ENCODE peak calls at places on chromosomes 7 and 10, in nine cellular contexts. Z is epithelial cell of proximal tubule, P is psoas muscle, S is progenitor cell of endocrine pancreas, O is fibroblast of pulmonary artery, W is spleen, T is astrocyte of the spinal cord, J is nephron progenitor cell, N is HCT116. G is an unnamed sample.

GRCh38 chr10:94546616-94547175 is 1.1 kb downstream of the HELLS start:
- DNase-seq in Z (no peak), O (peak), W (no peak), S (no peak), T (peak), J (no peak), N (no peak), P (no peak), G (peak)

GRCh38 chr10:103838851-103839512 is 16.4 kb downstream of the SH3PXD2A start:
- DNase-seq in O (no peak), Z (no peak), T (no peak), S (no peak), P (no peak), J (no peak), W (no peak), N (no peak), G (no peak)

GRCh38 chr10:43188702-43189101 is 50.5 kb downstream of the CSGALNACT2 start:
- DNase-seq in T (no peak), S (no peak), J (no peak), P (no peak), N (no peak), O (peak), W (no peak), Z (no peak), G (no peak)

GRCh38 chr10:650691-651615 is 38.5 kb downstream of the DIP2C start:
- DNase-seq in O (no peak), S (no peak), N (no peak), Z (no peak), W (no peak), J (no peak), P (no peak), T (no peak), G (no peak)

GRCh38 chr7:18555120-18555519 is 59.6 kb downstream of the HDAC9 start:
- DNase-seq in Z (no peak), T (peak), J (no peak), P (no peak), W (no peak), S (no peak), N (no peak), O (peak), G (no peak)

GRCh38 chr7:110590415-110590814 is 500.5 kb upstream of the LRRN3 start:
- DNase-seq in O (no peak), P (no peak), N (no peak), J (no peak), Z (no peak), W (no peak), S (no peak), T (no peak), G (no peak)

GRCh38 chr7:113797420-113797995 is 121.3 kb downstream of the PPP1R3A start:
- DNase-seq in Z (no peak), J (no peak), O (no peak), P (no peak), S (no peak), W (no peak), N (no peak), T (peak), G (no peak)

GRCh38 chr7:140059288-140060242 is 3.2 kb downstream of the PARP12 start:
- DNase-seq in N (peak), Z (peak), W (no peak), O (peak), J (no peak), P (no peak), T (peak), S (no peak), G (peak)

GRCh38 chr10:54622017-54622416 is 179.0 kb downstream of the PCDH15 start:
- DNase-seq in N (no peak), Z (no peak), O (no peak), S (no peak), P (no peak), T (no peak), J (no peak), W (no peak), G (no peak)

GRCh38 chr7:128922496-128923410 is 12.2 kb upstream of the KCP start:
- DNase-seq in O (no peak), S (no peak), T (no peak), N (no peak), Z (no peak), J (no peak), W (peak), P (peak), G (no peak)

GRCh38 chr10:48634198-48634983 is 29.5 kb upstream of the ARHGAP22 start:
- DNase-seq in N (no peak), S (no peak), O (peak), W (peak), T (peak), P (peak), J (no peak), Z (no peak), G (peak)

GRCh38 chr7:157565201-157565626 is 228.4 kb downstream of the DNAJB6 start:
- DNase-seq in W (peak), N (peak), J (no peak), Z (no peak), T (no peak), P (no peak), O (peak), S (no peak), G (peak)

GRCh38 chr10:31274310-31274709 is 44.7 kb upstream of the ZEB1 start:
- DNase-seq in S (no peak), Z (no peak), N (no peak), P (no peak), O (peak), T (no peak), J (no peak), W (no peak), G (peak)

GRCh38 chr7:34454381-34454780 is 203.6 kb upstream of the NPSR1 start:
- DNase-seq in J (no peak), T (no peak), W (no peak), S (no peak), N (no peak), O (no peak), Z (no peak), P (no peak), G (no peak)

GRCh38 chr10:96512997-96513685 is 585 bp downstream of the TLL2 start:
- DNase-seq in T (peak), Z (no peak), P (no peak), O (peak), N (no peak), S (peak), W (no peak), J (no peak), G (no peak)

GRCh38 chr7:120695848-120696247 is 162.1 kb downstream of the TSPAN12 start:
- DNase-seq in J (no peak), N (no peak), P (no peak), O (no peak), Z (no peak), T (no peak), W (no peak), S (no peak), G (no peak)

GRCh38 chr10:78700413-78700812 is 368.4 kb upstream of the ZMIZ1 start:
- DNase-seq in N (no peak), P (no peak), W (no peak), Z (no peak), J (no peak), O (peak), T (peak), S (no peak), G (peak)

GRCh38 chr10:47458466-47459154 is 25.3 kb downstream of the ANXA8 start:
- DNase-seq in Z (peak), P (no peak), W (no peak), S (no peak), O (peak), J (no peak), N (no peak), T (peak), G (peak)

GRCh38 chr7:108200326-108200725 is 70.2 kb upstream of the LAMB4 start:
- DNase-seq in T (no peak), J (no peak), Z (no peak), O (no peak), S (no peak), N (no peak), W (no peak), P (no peak), G (no peak)

DNA sequence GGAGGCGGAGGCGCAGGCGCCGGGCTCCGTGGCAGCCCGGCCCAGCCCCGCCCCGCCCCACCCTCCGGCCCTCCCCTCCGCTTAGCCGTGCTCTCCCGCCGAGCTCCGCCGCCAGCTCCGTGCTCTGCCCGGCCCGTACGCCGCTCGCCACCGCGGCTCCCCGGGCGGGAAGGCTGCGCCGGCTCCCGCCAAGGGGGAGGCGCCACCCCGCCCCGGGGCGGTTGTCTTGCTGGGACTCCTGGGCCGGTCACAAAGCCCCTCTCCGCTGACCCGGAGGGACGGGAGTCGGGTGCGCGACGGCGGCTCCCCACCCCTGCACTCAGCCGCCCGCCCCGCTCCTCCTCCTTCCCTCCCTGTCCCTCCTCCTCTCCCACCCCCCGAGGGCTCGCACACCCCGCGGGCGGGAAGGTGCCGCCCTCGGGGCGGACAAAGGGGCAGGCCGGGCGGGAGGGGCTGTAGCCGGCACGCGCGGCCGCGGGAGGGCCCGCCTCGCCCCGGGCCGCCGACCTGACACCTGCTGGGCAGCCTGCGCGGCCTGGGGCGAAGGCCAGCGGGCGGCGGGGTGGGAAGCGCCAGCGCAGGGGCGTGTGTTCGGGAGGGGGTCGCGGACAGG is 11.5 kb upstream of the SP8 start:
- DNase-seq in P (no peak), T (no peak), W (peak), Z (no peak), O (no peak), S (no peak), J (peak), N (peak), G (peak)
- TF ChIP-seq CTCF in P (no peak), T (no peak), W (no peak), Z (no peak), O (no peak), S (peak), J (no peak), N (no peak), G (no peak)

GRCh38 chr7:141975806-141976523 is 2.4 kb upstream of the TAS2R38 start:
- DNase-seq in S (peak), T (peak), W (peak), N (peak), J (peak), P (peak), O (peak), Z (no peak), G (peak)
- TF ChIP-seq CTCF in S (peak), T (peak), W (peak), N (peak), J (peak), P (peak), O (peak), Z (peak), G (peak)

DNA sequence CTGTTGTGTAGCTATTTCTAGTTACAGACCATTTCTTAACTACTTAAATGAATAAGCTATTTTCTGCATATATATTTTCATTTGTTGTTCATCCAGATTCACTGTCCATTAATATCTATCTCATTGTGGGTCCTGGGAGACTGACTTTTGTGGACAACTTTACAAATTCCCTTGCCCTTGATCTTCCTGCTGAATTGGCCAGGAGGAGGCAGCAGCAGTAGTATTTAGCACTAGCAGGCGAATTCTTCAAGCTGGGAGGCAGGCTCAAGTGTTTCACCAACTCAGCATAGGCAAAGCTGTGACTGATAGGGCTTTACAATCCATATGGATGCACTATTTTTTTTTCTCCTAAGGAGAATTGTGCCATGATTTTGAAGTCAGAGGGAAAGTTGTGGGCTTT is 461.0 kb upstream of the NRG3 start:
- DNase-seq in N (no peak), S (peak), P (no peak), Z (no peak), T (no peak), O (no peak), J (peak), W (no peak), G (peak)
- TF ChIP-seq CTCF in N (no peak), S (peak), P (no peak), Z (peak), T (no peak), O (no peak), J (peak), W (no peak), G (peak)

GRCh38 chr7:111763221-111763791 is 201.0 kb upstream of the IMMP2L start:
- DNase-seq in Z (no peak), J (peak), S (no peak), N (peak), T (peak), W (no peak), P (no peak), O (peak), G (peak)
- TF ChIP-seq CTCF in Z (peak), J (peak), S (peak), N (peak), T (peak), W (peak), P (peak), O (peak), G (peak)

GRCh38 chr10:100562806-100563293 is 27.1 kb downstream of the HIF1AN start:
- DNase-seq in S (no peak), O (peak), N (no peak), P (no peak), T (peak), Z (peak), W (no peak), J (peak), G (peak)
- TF ChIP-seq CTCF in S (peak), O (peak), N (peak), P (no peak), T (peak), Z (peak), W (no peak), J (peak), G (peak)

GRCh38 chr7:52260046-52260665 is 775.3 kb upstream of the POM121L12 start:
- DNase-seq in T (no peak), P (no peak), O (no peak), S (no peak), W (no peak), N (no peak), J (no peak), Z (no peak), G (peak)
- TF ChIP-seq CTCF in T (no peak), P (no peak), O (no peak), S (peak), W (no peak), N (no peak), J (no peak), Z (peak), G (no peak)

DNA sequence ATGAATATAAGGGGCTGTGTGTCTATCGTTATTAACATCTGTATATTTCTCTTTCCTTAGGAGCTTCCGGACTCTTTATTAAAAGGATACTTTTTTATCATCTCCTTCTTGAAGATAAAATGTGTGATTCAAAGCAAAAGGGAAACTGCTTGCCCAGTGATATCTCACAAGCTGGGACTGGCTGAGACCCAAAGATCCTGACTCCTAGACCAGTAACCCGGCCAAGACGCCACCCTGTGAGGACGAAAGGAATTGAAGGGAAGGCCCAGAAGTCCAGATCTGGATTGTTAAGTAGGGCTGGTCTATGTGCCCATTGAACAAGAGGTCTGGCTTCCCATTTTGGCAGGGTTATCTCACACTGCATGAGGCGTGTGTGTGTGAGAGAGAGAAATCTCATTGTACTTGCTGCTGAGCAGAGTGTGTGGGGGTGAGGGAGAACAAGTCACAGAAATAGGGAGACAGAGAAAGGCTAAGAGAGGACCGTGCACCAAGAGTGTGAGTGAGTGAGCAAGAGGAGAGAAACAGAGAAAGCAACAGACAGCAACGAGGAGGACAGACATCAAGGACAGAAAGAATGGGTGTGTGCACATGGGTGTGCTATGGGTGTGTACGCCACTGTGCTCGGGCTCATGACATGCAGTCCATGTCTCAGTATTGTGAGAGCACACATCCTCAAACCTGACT is 75.4 kb downstream of the PLXNA4 start:
- DNase-seq in T (peak), N (no peak), Z (peak), J (no peak), O (peak), P (peak), S (no peak), W (peak), G (peak)
- TF ChIP-seq CTCF in T (peak), N (peak), Z (peak), J (no peak), O (peak), P (peak), S (peak), W (peak), G (no peak)

DNA sequence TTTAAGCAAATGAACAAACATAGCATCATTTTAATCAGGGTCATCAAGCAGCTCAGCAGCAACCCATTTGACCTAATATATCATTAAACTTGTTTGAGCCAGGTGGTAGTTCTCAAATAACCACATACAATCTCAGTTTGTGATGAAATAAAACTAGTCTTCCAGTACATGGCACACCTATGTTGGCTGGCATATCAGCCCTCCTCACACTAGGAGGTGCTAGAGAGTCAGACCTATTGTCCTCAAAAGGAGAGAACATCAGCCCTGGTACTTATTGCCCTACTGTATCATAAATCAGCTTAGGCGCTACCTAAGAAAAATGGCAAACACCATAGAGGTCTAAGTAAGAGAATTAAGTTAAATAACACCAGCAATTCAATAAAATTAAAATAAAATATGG is 81.7 kb downstream of the CABCOCO1 start:
- DNase-seq in T (no peak), P (no peak), Z (no peak), S (no peak), N (no peak), W (no peak), J (no peak), O (no peak), G (no peak)
- TF ChIP-seq CTCF in T (peak), P (no peak), Z (peak), S (peak), N (peak), W (no peak), J (peak), O (peak), G (peak)

DNA sequence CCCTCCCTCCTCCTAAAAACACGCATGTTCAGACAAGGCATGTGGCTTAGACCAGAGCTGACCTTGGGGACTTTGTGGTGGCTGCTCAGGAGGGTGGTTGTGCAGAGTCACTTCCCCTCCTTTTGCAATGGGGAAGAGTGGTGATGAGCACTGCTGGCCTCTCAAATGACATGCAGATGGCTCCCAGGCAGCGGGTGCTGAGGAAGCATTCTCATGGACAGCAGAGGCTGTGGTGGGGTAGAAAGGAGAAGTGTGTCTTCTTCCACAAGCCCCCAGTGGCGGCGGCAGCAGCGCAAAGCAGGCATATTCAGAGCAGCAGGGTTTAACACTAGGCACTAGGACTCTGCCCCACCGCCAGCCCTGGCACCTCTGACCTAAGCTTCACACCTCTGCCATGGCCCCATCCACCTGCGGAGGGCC is 105.9 kb upstream of the ANLN start:
- DNase-seq in P (peak), S (no peak), O (no peak), J (no peak), T (no peak), N (no peak), Z (no peak), W (peak), G (no peak)
- TF ChIP-seq CTCF in P (no peak), S (no peak), O (no peak), J (no peak), T (no peak), N (no peak), Z (no peak), W (peak), G (no peak)

GRCh38 chr10:101748496-101748895 is 27.4 kb downstream of the FGF8 start:
- DNase-seq in T (no peak), W (no peak), P (no peak), Z (no peak), J (no peak), S (no peak), O (no peak), N (no peak), G (no peak)

GRCh38 chr10:101752241-101752640 is 23.7 kb downstream of the FGF8 start:
- DNase-seq in W (no peak), Z (no peak), O (no peak), S (no peak), T (no peak), P (no peak), N (no peak), J (no peak), G (no peak)

GRCh38 chr10:101745074-101745690 is 30.7 kb downstream of the FGF8 start:
- DNase-seq in O (peak), P (no peak), S (no peak), Z (no peak), T (no peak), W (no peak), N (no peak), J (no peak), G (no peak)

GRCh38 chr10:101749511-101750016 is 26.4 kb downstream of the FGF8 start:
- DNase-seq in N (no peak), S (no peak), J (no peak), W (no peak), T (no peak), P (no peak), Z (no peak), O (no peak), G (no peak)

DNA sequence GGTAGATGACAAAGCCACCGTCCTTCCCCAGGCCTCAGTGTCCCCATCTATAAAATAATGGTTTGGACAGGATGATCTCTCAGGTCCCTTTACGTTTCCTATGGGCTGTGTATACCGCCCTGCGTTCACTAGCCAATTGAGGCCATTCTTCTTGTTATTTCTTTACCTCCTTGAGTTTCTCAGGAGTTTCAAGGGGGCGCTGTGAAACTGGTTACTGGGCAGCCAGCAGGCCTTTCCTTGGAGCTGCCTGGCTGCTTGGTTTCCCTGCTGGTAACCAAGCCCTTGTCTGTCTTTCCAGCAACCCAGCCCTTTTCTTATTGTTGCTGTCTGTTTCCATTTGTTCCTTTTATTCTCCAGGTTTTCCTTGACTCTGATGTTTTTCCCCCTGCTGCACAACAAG is 26.9 kb downstream of the FGF8 start:
- DNase-seq in S (no peak), T (no peak), P (no peak), N (peak), J (peak), Z (no peak), O (no peak), W (no peak), G (no peak)
- TF ChIP-seq CTCF in S (peak), T (peak), P (no peak), N (peak), J (no peak), Z (no peak), O (peak), W (no peak), G (no peak)

G was measured in MCF 10A.